ENCODE peak calls at places on chromosomes 16 and 17, in seven cellular contexts. One of them, this sample, is unnamed.
A peak's percentile ranks its signal among the peaks of the same experiment; 100 is the strongest.

GRCh38 chr16:6035161-6035560 is 937.6 kb upstream of the EEF2KMT start:
- DNase-seq in K562: no peak
- DNase-seq in A549: no peak
- DNase-seq in Panc1: no peak
- DNase-seq in HCT116: no peak
- DNase-seq in GM12878: no peak
- DNase-seq in GM23338: no peak
- DNase-seq in this sample: no peak

GRCh38 chr17:49469831-49470568 is 25.1 kb upstream of the NGFR start:
- DNase-seq in K562: no peak
- DNase-seq in A549: no peak
- DNase-seq in Panc1: no peak
- DNase-seq in HCT116: no peak
- DNase-seq in GM12878: no peak
- DNase-seq in GM23338: peak; percentile 88
- DNase-seq in this sample: no peak

GRCh38 chr17:73401911-73402310 is 90.1 kb upstream of the CDC42EP4 start:
- DNase-seq in K562: peak; percentile 33
- DNase-seq in A549: no peak
- DNase-seq in Panc1: no peak
- DNase-seq in HCT116: no peak
- DNase-seq in GM12878: no peak
- DNase-seq in GM23338: peak; percentile 81
- DNase-seq in this sample: peak; percentile 31

GRCh38 chr17:76081295-76082210 is 2.6 kb downstream of the ZACN start:
- DNase-seq in K562: no peak
- DNase-seq in A549: no peak
- DNase-seq in Panc1: no peak
- DNase-seq in HCT116: no peak
- DNase-seq in GM12878: no peak
- DNase-seq in GM23338: peak; percentile 46
- DNase-seq in this sample: no peak

GRCh38 chr17:69059458-69060205 is 1.1 kb downstream of the ABCA9 start:
- DNase-seq in K562: no peak
- DNase-seq in A549: no peak
- DNase-seq in Panc1: no peak
- DNase-seq in HCT116: no peak
- DNase-seq in GM12878: no peak
- DNase-seq in GM23338: no peak
- DNase-seq in this sample: no peak

GRCh38 chr17:41717408-41718286 is 5.5 kb downstream of the GAST start:
- DNase-seq in K562: no peak
- DNase-seq in A549: peak; percentile 70
- DNase-seq in Panc1: no peak
- DNase-seq in HCT116: no peak
- DNase-seq in GM12878: no peak
- DNase-seq in GM23338: no peak
- DNase-seq in this sample: no peak

GRCh38 chr16:80741716-80742115 is 62.7 kb downstream of the CDYL2 start:
- DNase-seq in K562: no peak
- DNase-seq in A549: no peak
- DNase-seq in Panc1: no peak
- DNase-seq in HCT116: no peak
- DNase-seq in GM12878: no peak
- DNase-seq in GM23338: no peak
- DNase-seq in this sample: no peak

GRCh38 chr17:40355804-40356758 is 8.5 kb downstream of the GJD3 start:
- DNase-seq in K562: no peak
- DNase-seq in A549: no peak
- DNase-seq in Panc1: no peak
- DNase-seq in HCT116: no peak
- DNase-seq in GM12878: no peak
- DNase-seq in GM23338: no peak
- DNase-seq in this sample: no peak

GRCh38 chr17:62824290-62825135 is 16.4 kb upstream of the MARCHF10 start:
- DNase-seq in K562: no peak
- DNase-seq in A549: peak; percentile 87
- DNase-seq in Panc1: no peak
- DNase-seq in HCT116: peak; percentile 56
- DNase-seq in GM12878: no peak
- DNase-seq in GM23338: peak; percentile 89
- DNase-seq in this sample: peak; percentile 49

GRCh38 chr16:4729876-4730275 is 4.2 kb downstream of the ANKS3 start:
- DNase-seq in K562: no peak
- DNase-seq in A549: no peak
- DNase-seq in Panc1: no peak
- DNase-seq in HCT116: no peak
- DNase-seq in GM12878: no peak
- DNase-seq in GM23338: no peak
- DNase-seq in this sample: no peak

GRCh38 chr17:50063516-50064252 is 7.8 kb downstream of the ITGA3 start:
- DNase-seq in K562: no peak
- DNase-seq in A549: peak; percentile 61
- DNase-seq in Panc1: no peak
- DNase-seq in HCT116: no peak
- DNase-seq in GM12878: no peak
- DNase-seq in GM23338: no peak
- DNase-seq in this sample: no peak

GRCh38 chr16:58299757-58300349 is 5.0 kb upstream of the PRSS54 start:
- DNase-seq in K562: peak; percentile 30
- DNase-seq in A549: peak; percentile 12
- DNase-seq in Panc1: no peak
- DNase-seq in HCT116: peak; percentile 13
- DNase-seq in GM12878: no peak
- DNase-seq in GM23338: peak; percentile 80
- DNase-seq in this sample: peak; percentile 26

DNA sequence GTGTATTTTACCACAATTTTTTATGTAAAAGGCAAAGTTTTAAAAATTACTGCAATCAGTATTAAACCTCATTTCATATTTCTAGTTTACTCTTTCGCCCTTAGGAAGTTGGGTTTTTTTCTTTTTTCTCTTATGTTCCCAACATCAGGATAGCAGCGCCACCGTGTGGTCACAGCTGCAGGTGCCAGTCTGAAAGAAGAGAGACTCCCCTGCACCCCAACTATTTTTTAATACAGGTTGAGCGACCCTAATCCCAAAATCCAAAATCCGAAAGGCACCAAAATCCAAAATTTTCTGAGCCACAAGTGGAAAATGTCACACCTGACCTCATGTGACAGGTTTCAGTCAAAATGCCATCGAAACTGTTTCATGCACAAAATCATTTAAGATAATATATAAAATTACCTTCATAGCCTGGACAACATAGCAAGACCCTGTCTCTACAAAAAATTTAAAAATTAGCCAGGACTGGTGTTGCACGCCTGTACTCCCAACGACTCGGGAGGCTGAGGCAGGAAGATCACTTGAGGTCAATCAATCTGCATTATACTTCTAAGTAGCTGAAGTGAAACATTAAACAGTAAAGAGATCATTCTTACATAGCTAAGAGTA is 21.8 kb upstream of the ASGR2 start:
- DNase-seq in K562: peak; percentile 53
- DNase-seq in A549: peak; percentile 77
- DNase-seq in Panc1: peak; percentile 61
- DNase-seq in HCT116: peak; percentile 57
- DNase-seq in GM12878: peak; percentile 33
- DNase-seq in GM23338: peak; percentile 93
- DNase-seq in this sample: peak; percentile 63
- TF ChIP-seq REST in K562: no peak
- TF ChIP-seq REST in A549: no peak
- TF ChIP-seq REST in Panc1: no peak
- TF ChIP-seq REST in HCT116: no peak
- TF ChIP-seq REST in GM12878: no peak
- TF ChIP-seq REST in GM23338: no peak
- TF ChIP-seq REST in this sample: no peak

GRCh38 chr16:1049976-1050247 is 22.6 kb upstream of the SSTR5 start:
- DNase-seq in K562: no peak
- DNase-seq in A549: no peak
- DNase-seq in Panc1: no peak
- DNase-seq in HCT116: no peak
- DNase-seq in GM12878: no peak
- DNase-seq in GM23338: no peak
- DNase-seq in this sample: no peak

GRCh38 chr16:1052791-1053521 is 19.6 kb upstream of the SSTR5 start:
- DNase-seq in K562: no peak
- DNase-seq in A549: no peak
- DNase-seq in Panc1: no peak
- DNase-seq in HCT116: no peak
- DNase-seq in GM12878: no peak
- DNase-seq in GM23338: no peak
- DNase-seq in this sample: no peak

GRCh38 chr16:1050466-1050865 is 22.1 kb upstream of the SSTR5 start:
- DNase-seq in K562: no peak
- DNase-seq in A549: no peak
- DNase-seq in Panc1: no peak
- DNase-seq in HCT116: no peak
- DNase-seq in GM12878: no peak
- DNase-seq in GM23338: no peak
- DNase-seq in this sample: no peak

GRCh38 chr16:1050921-1051320 is 21.6 kb upstream of the SSTR5 start:
- DNase-seq in K562: no peak
- DNase-seq in A549: no peak
- DNase-seq in Panc1: no peak
- DNase-seq in HCT116: no peak
- DNase-seq in GM12878: no peak
- DNase-seq in GM23338: no peak
- DNase-seq in this sample: no peak

DNA sequence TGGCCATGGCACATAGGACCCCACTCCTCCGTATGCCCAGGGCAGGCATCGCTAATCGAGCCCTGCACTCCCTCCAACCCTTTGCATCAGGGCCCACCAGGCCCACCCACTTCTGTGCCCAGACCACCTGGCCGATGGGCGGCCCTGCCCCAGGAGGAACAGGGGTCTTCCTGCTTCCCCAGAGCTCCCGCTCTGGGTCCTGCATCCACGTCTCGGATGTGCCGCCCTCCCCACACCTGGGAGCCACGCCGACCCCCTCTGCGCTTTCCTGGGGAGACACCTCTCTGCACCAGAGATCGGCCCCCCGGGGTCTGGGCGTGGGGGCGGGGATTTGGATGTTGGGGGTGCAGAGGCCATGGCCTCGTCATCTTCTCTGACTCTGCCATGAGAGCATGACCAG is 21.1 kb upstream of the SSTR5 start:
- DNase-seq in K562: no peak
- DNase-seq in A549: no peak
- DNase-seq in Panc1: no peak
- DNase-seq in HCT116: no peak
- DNase-seq in GM12878: no peak
- DNase-seq in GM23338: no peak
- DNase-seq in this sample: no peak
- TF ChIP-seq REST in K562: no peak
- TF ChIP-seq REST in A549: no peak
- TF ChIP-seq REST in Panc1: no peak
- TF ChIP-seq REST in HCT116: no peak
- TF ChIP-seq REST in GM12878: no peak
- TF ChIP-seq REST in GM23338: no peak
- TF ChIP-seq REST in this sample: no peak

GRCh38 chr16:51565149-51565548 is 414.1 kb upstream of the SALL1 start:
- DNase-seq in K562: no peak
- DNase-seq in A549: no peak
- DNase-seq in Panc1: no peak
- DNase-seq in HCT116: no peak
- DNase-seq in GM12878: no peak
- DNase-seq in GM23338: no peak
- DNase-seq in this sample: no peak

GRCh38 chr16:51573191-51573590 is 422.1 kb upstream of the SALL1 start:
- DNase-seq in K562: no peak
- DNase-seq in A549: no peak
- DNase-seq in Panc1: no peak
- DNase-seq in HCT116: no peak
- DNase-seq in GM12878: no peak
- DNase-seq in GM23338: no peak
- DNase-seq in this sample: no peak

DNA sequence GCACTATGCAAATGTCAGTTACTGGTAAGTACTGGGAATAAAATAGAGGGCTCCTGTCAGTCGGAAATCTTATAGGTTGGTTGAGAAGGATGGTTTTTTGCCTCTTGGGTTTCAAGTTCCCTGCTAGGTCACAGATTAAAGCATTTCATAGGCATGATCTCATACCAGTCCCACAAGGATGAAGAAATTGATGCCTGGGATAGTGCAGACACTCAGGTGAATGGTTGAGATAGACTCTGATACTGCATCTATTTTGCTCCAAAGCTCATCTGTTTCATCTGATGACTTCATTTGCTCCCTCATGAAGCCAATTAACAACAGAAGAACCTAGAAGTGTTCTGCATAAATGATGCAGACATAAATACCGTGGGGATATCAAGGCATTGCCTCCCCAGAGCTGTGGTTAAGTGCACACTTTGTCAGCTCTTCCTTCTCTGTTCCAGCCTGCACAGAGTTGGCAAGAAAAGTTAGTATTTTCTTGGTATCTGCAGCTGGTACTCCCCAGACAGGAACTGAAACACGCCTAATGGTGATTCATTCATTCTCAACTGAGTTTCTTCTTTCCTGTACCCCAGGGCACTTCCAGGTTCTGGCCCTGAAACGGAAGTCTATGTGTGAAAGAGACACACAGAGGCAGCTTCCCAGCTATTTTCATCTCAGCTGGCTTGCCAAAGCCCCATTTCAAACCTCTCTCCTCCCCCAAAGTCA is 418.3 kb upstream of the SALL1 start:
- DNase-seq in K562: no peak
- DNase-seq in A549: no peak
- DNase-seq in Panc1: no peak
- DNase-seq in HCT116: no peak
- DNase-seq in GM12878: no peak
- DNase-seq in GM23338: no peak
- DNase-seq in this sample: no peak
- TF ChIP-seq REST in K562: no peak
- TF ChIP-seq REST in A549: no peak
- TF ChIP-seq REST in Panc1: no peak
- TF ChIP-seq REST in HCT116: no peak
- TF ChIP-seq REST in GM12878: no peak
- TF ChIP-seq REST in GM23338: no peak
- TF ChIP-seq REST in this sample: no peak

GRCh38 chr17:1036171-1036844 is 39.4 kb downstream of the TIMM22 start:
- DNase-seq in K562: no peak
- DNase-seq in A549: no peak
- DNase-seq in Panc1: no peak
- DNase-seq in HCT116: no peak
- DNase-seq in GM12878: no peak
- DNase-seq in GM23338: no peak
- DNase-seq in this sample: no peak

GRCh38 chr17:1038459-1039118 is 41.7 kb downstream of the TIMM22 start:
- DNase-seq in K562: no peak
- DNase-seq in A549: no peak
- DNase-seq in Panc1: no peak
- DNase-seq in HCT116: no peak
- DNase-seq in GM12878: no peak
- DNase-seq in GM23338: no peak
- DNase-seq in this sample: no peak

GRCh38 chr17:1036845-1037237 is 39.9 kb downstream of the TIMM22 start:
- DNase-seq in K562: no peak
- DNase-seq in A549: no peak
- DNase-seq in Panc1: no peak
- DNase-seq in HCT116: no peak
- DNase-seq in GM12878: no peak
- DNase-seq in GM23338: no peak
- DNase-seq in this sample: no peak

GRCh38 chr17:1035546-1036170 is 38.7 kb downstream of the TIMM22 start:
- DNase-seq in K562: no peak
- DNase-seq in A549: no peak
- DNase-seq in Panc1: no peak
- DNase-seq in HCT116: no peak
- DNase-seq in GM12878: no peak
- DNase-seq in GM23338: no peak
- DNase-seq in this sample: no peak

GRCh38 chr17:1037238-1037879 is 40.4 kb downstream of the TIMM22 start:
- DNase-seq in K562: no peak
- DNase-seq in A549: no peak
- DNase-seq in Panc1: no peak
- DNase-seq in HCT116: no peak
- DNase-seq in GM12878: no peak
- DNase-seq in GM23338: no peak
- DNase-seq in this sample: no peak
- TF ChIP-seq REST in K562: no peak
- TF ChIP-seq REST in A549: no peak
- TF ChIP-seq REST in Panc1: no peak
- TF ChIP-seq REST in HCT116: no peak
- TF ChIP-seq REST in GM12878: no peak
- TF ChIP-seq REST in GM23338: no peak
- TF ChIP-seq REST in this sample: no peak